ENCODE peak calls at places on chromosomes 5 and 9, in nine cellular contexts. One of them, this sample, is unnamed.
A peak's percentile ranks its signal among the peaks of the same experiment; 100 is the strongest.

GRCh38 chr9:33186457-33187168 is 19.5 kb upstream of the B4GALT1 start:
- DNase-seq in naive thymus-derived CD4-positive, alpha-beta T cell: no peak
- DNase-seq in prostate gland: no peak
- DNase-seq in fibroblast of lung: no peak
- DNase-seq in pancreas: no peak
- DNase-seq in A549: no peak
- DNase-seq in choroid plexus epithelial cell: peak; percentile 41
- DNase-seq in ovary: no peak
- DNase-seq in transverse colon: peak; percentile 38
- DNase-seq in this sample: no peak

GRCh38 chr5:111301264-111301663 is 77.1 kb downstream of the CAMK4 start:
- DNase-seq in fibroblast of lung: no peak
- DNase-seq in ovary: no peak
- DNase-seq in choroid plexus epithelial cell: no peak
- DNase-seq in pancreas: no peak
- DNase-seq in A549: no peak
- DNase-seq in transverse colon: no peak
- DNase-seq in prostate gland: no peak
- DNase-seq in naive thymus-derived CD4-positive, alpha-beta T cell: no peak
- DNase-seq in this sample: no peak

GRCh38 chr5:67268233-67269011 is 71.8 kb upstream of the CD180 start:
- DNase-seq in pancreas: peak; percentile 55
- DNase-seq in ovary: peak; percentile 76
- DNase-seq in choroid plexus epithelial cell: peak; percentile 99
- DNase-seq in fibroblast of lung: peak; percentile 91
- DNase-seq in transverse colon: peak; percentile 75
- DNase-seq in naive thymus-derived CD4-positive, alpha-beta T cell: no peak
- DNase-seq in A549: peak; percentile 7
- DNase-seq in prostate gland: peak; percentile 85
- DNase-seq in this sample: no peak

GRCh38 chr5:88724201-88724600 is 158.8 kb downstream of the MEF2C start:
- DNase-seq in fibroblast of lung: peak; percentile 21
- DNase-seq in transverse colon: no peak
- DNase-seq in prostate gland: no peak
- DNase-seq in ovary: no peak
- DNase-seq in naive thymus-derived CD4-positive, alpha-beta T cell: no peak
- DNase-seq in A549: no peak
- DNase-seq in pancreas: no peak
- DNase-seq in choroid plexus epithelial cell: peak; percentile 57
- DNase-seq in this sample: no peak

GRCh38 chr5:55897905-55898304 is 46.7 kb downstream of the IL31RA start:
- DNase-seq in naive thymus-derived CD4-positive, alpha-beta T cell: no peak
- DNase-seq in fibroblast of lung: peak; percentile 96
- DNase-seq in A549: no peak
- DNase-seq in transverse colon: no peak
- DNase-seq in choroid plexus epithelial cell: peak; percentile 96
- DNase-seq in prostate gland: no peak
- DNase-seq in ovary: peak; percentile 30
- DNase-seq in pancreas: no peak
- DNase-seq in this sample: no peak

GRCh38 chr9:127976498-127976897 is 4.3 kb downstream of the EEIG1 start:
- DNase-seq in naive thymus-derived CD4-positive, alpha-beta T cell: peak; percentile 67
- DNase-seq in pancreas: peak; percentile 89
- DNase-seq in A549: no peak
- DNase-seq in transverse colon: peak; percentile 77
- DNase-seq in fibroblast of lung: no peak
- DNase-seq in prostate gland: no peak
- DNase-seq in choroid plexus epithelial cell: no peak
- DNase-seq in ovary: no peak
- DNase-seq in this sample: no peak

GRCh38 chr5:140966293-140967225 is at the start of gene PCDHAC2:
- DNase-seq in naive thymus-derived CD4-positive, alpha-beta T cell: no peak
- DNase-seq in fibroblast of lung: peak; percentile 24
- DNase-seq in ovary: peak; percentile 15
- DNase-seq in A549: peak; percentile 41
- DNase-seq in transverse colon: no peak
- DNase-seq in choroid plexus epithelial cell: peak; percentile 2
- DNase-seq in pancreas: peak; percentile 41
- DNase-seq in prostate gland: no peak
- DNase-seq in this sample: peak; percentile 89

GRCh38 chr5:76145945-76146344 is 62.8 kb downstream of the SV2C start:
- DNase-seq in pancreas: no peak
- DNase-seq in choroid plexus epithelial cell: peak; percentile 1
- DNase-seq in A549: peak; percentile 10
- DNase-seq in prostate gland: no peak
- DNase-seq in naive thymus-derived CD4-positive, alpha-beta T cell: no peak
- DNase-seq in transverse colon: no peak
- DNase-seq in ovary: no peak
- DNase-seq in fibroblast of lung: peak; percentile 1
- DNase-seq in this sample: peak; percentile 57

GRCh38 chr9:97301974-97302373 is 5.5 kb upstream of the CCDC180 start:
- DNase-seq in prostate gland: no peak
- DNase-seq in A549: no peak
- DNase-seq in choroid plexus epithelial cell: no peak
- DNase-seq in fibroblast of lung: no peak
- DNase-seq in ovary: no peak
- DNase-seq in transverse colon: no peak
- DNase-seq in pancreas: no peak
- DNase-seq in naive thymus-derived CD4-positive, alpha-beta T cell: no peak
- DNase-seq in this sample: no peak

GRCh38 chr9:93218671-93219420 is 34.9 kb downstream of the WNK2 start:
- DNase-seq in A549: no peak
- DNase-seq in choroid plexus epithelial cell: no peak
- DNase-seq in fibroblast of lung: no peak
- DNase-seq in transverse colon: no peak
- DNase-seq in naive thymus-derived CD4-positive, alpha-beta T cell: no peak
- DNase-seq in ovary: no peak
- DNase-seq in prostate gland: no peak
- DNase-seq in pancreas: no peak
- DNase-seq in this sample: no peak

GRCh38 chr5:4229414-4229813 is 633.8 kb downstream of the IRX1 start:
- DNase-seq in fibroblast of lung: no peak
- DNase-seq in pancreas: no peak
- DNase-seq in prostate gland: no peak
- DNase-seq in transverse colon: no peak
- DNase-seq in ovary: no peak
- DNase-seq in naive thymus-derived CD4-positive, alpha-beta T cell: no peak
- DNase-seq in A549: no peak
- DNase-seq in choroid plexus epithelial cell: no peak
- DNase-seq in this sample: no peak

GRCh38 chr9:125495137-125496119 is 211.6 kb downstream of the MAPKAP1 start:
- DNase-seq in ovary: no peak
- DNase-seq in naive thymus-derived CD4-positive, alpha-beta T cell: no peak
- DNase-seq in prostate gland: no peak
- DNase-seq in transverse colon: no peak
- DNase-seq in fibroblast of lung: peak; percentile 36
- DNase-seq in choroid plexus epithelial cell: no peak
- DNase-seq in pancreas: no peak
- DNase-seq in A549: peak; percentile 18
- DNase-seq in this sample: no peak

GRCh38 chr5:110851357-110851756 is 112.5 kb downstream of the SLC25A46 start:
- DNase-seq in fibroblast of lung: peak; percentile 34
- DNase-seq in transverse colon: no peak
- DNase-seq in naive thymus-derived CD4-positive, alpha-beta T cell: no peak
- DNase-seq in prostate gland: no peak
- DNase-seq in pancreas: no peak
- DNase-seq in choroid plexus epithelial cell: peak; percentile 70
- DNase-seq in A549: no peak
- DNase-seq in ovary: no peak
- DNase-seq in this sample: no peak

GRCh38 chr9:35295369-35296036 is 133.7 kb downstream of the UNC13B start:
- DNase-seq in naive thymus-derived CD4-positive, alpha-beta T cell: no peak
- DNase-seq in transverse colon: no peak
- DNase-seq in choroid plexus epithelial cell: no peak
- DNase-seq in pancreas: peak; percentile 36
- DNase-seq in prostate gland: no peak
- DNase-seq in ovary: no peak
- DNase-seq in A549: no peak
- DNase-seq in fibroblast of lung: no peak
- DNase-seq in this sample: no peak

GRCh38 chr5:43193171-43193951 is 1.3 kb downstream of the NIM1K start:
- DNase-seq in ovary: no peak
- DNase-seq in choroid plexus epithelial cell: peak; percentile 96
- DNase-seq in naive thymus-derived CD4-positive, alpha-beta T cell: peak; percentile 76
- DNase-seq in transverse colon: no peak
- DNase-seq in prostate gland: no peak
- DNase-seq in A549: peak; percentile 76
- DNase-seq in fibroblast of lung: peak; percentile 90
- DNase-seq in pancreas: no peak
- DNase-seq in this sample: no peak

DNA sequence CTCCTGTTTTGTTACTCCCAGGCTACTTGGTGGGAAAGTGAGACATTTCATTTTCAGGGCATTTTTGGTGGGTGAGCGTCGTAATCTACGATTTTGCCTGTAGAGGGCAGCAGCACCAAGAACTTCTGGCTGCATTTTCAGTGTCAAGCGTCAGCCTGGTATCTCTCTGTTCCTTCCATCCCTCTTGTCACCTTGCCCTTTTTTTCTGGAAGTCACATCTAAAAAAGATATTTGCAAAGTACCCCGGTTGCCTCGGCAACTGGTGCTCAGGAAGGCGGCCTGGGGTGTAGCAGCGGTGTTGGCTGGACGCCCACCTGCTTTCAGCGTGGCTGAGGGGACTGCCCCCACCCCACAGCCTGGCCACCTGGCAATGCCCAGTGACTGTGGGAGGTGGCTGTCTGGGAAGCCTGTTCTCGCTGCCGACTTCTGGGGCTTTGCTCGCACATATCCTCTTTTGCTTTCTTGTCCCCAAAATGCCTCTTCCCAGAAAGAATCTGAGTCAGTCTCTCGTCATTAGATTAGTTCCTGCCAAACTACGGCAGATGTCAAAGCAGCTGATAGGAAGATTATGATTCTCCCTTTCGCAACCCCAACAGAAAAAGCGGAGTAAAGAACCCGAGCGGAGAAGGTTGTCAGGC is 84.5 kb downstream of the ACER2 start:
- DNase-seq in choroid plexus epithelial cell: peak; percentile 73
- DNase-seq in naive thymus-derived CD4-positive, alpha-beta T cell: no peak
- DNase-seq in ovary: peak; percentile 60
- DNase-seq in fibroblast of lung: peak; percentile 75
- DNase-seq in transverse colon: peak; percentile 24
- DNase-seq in A549: peak; percentile 62
- DNase-seq in prostate gland: peak; percentile 16
- DNase-seq in pancreas: peak; percentile 50
- DNase-seq in this sample: peak; percentile 50
- H3K4me3 ChIP-seq in choroid plexus epithelial cell: peak overlapping the region; percentile 43
- H3K4me3 ChIP-seq in naive thymus-derived CD4-positive, alpha-beta T cell: peak overlapping the region; percentile 26
- H3K4me3 ChIP-seq in ovary: peak overlapping the region; percentile 32
- H3K4me3 ChIP-seq in fibroblast of lung: peak overlapping the region; percentile 59
- H3K4me3 ChIP-seq in transverse colon: no peak overlapping the region
- H3K4me3 ChIP-seq in A549: no peak overlapping the region
- H3K4me3 ChIP-seq in prostate gland: no peak overlapping the region
- H3K4me3 ChIP-seq in pancreas: no peak overlapping the region
- H3K4me3 ChIP-seq in this sample: peak overlapping the region; percentile 24

GRCh38 chr9:29212590-29213373 is 1639.5 kb upstream of the C9orf72 start:
- DNase-seq in naive thymus-derived CD4-positive, alpha-beta T cell: no peak
- DNase-seq in A549: peak; percentile 44
- DNase-seq in fibroblast of lung: no peak
- DNase-seq in pancreas: peak; percentile 32
- DNase-seq in ovary: no peak
- DNase-seq in prostate gland: no peak
- DNase-seq in transverse colon: no peak
- DNase-seq in choroid plexus epithelial cell: no peak
- DNase-seq in this sample: peak; percentile 40
- H3K4me3 ChIP-seq in naive thymus-derived CD4-positive, alpha-beta T cell: no peak overlapping the region
- H3K4me3 ChIP-seq in A549: peak overlapping the region; percentile 51
- H3K4me3 ChIP-seq in fibroblast of lung: no peak overlapping the region
- H3K4me3 ChIP-seq in pancreas: peak overlapping the region; percentile 13
- H3K4me3 ChIP-seq in ovary: peak overlapping the region; percentile 49
- H3K4me3 ChIP-seq in prostate gland: peak overlapping the region; percentile 18
- H3K4me3 ChIP-seq in transverse colon: no peak overlapping the region
- H3K4me3 ChIP-seq in choroid plexus epithelial cell: peak overlapping the region; percentile 42
- H3K4me3 ChIP-seq in this sample: peak overlapping the region; percentile 72

GRCh38 chr9:136326061-136326776 is 1.1 kb upstream of the GPSM1 start:
- DNase-seq in naive thymus-derived CD4-positive, alpha-beta T cell: no peak
- DNase-seq in A549: no peak
- DNase-seq in ovary: peak; percentile 61
- DNase-seq in prostate gland: no peak
- DNase-seq in pancreas: peak; percentile 38
- DNase-seq in fibroblast of lung: peak; percentile 82
- DNase-seq in choroid plexus epithelial cell: peak; percentile 89
- DNase-seq in transverse colon: no peak
- DNase-seq in this sample: no peak
- H3K4me3 ChIP-seq in naive thymus-derived CD4-positive, alpha-beta T cell: no peak overlapping the region
- H3K4me3 ChIP-seq in A549: no peak overlapping the region
- H3K4me3 ChIP-seq in ovary: no peak overlapping the region
- H3K4me3 ChIP-seq in prostate gland: no peak overlapping the region
- H3K4me3 ChIP-seq in pancreas: no peak overlapping the region
- H3K4me3 ChIP-seq in fibroblast of lung: peak overlapping the region; percentile 38
- H3K4me3 ChIP-seq in choroid plexus epithelial cell: peak overlapping the region; percentile 1
- H3K4me3 ChIP-seq in transverse colon: no peak overlapping the region
- H3K4me3 ChIP-seq in this sample: no peak overlapping the region

GRCh38 chr5:178330791-178331404 is 98.3 kb upstream of the PHYKPL start:
- DNase-seq in transverse colon: no peak
- DNase-seq in prostate gland: peak; percentile 11
- DNase-seq in pancreas: no peak
- DNase-seq in A549: no peak
- DNase-seq in fibroblast of lung: no peak
- DNase-seq in ovary: no peak
- DNase-seq in choroid plexus epithelial cell: no peak
- DNase-seq in naive thymus-derived CD4-positive, alpha-beta T cell: no peak
- DNase-seq in this sample: no peak

GRCh38 chr5:178333821-178334481 is 101.3 kb upstream of the PHYKPL start:
- DNase-seq in prostate gland: no peak
- DNase-seq in transverse colon: no peak
- DNase-seq in naive thymus-derived CD4-positive, alpha-beta T cell: no peak
- DNase-seq in ovary: no peak
- DNase-seq in A549: no peak
- DNase-seq in pancreas: no peak
- DNase-seq in fibroblast of lung: no peak
- DNase-seq in choroid plexus epithelial cell: no peak
- DNase-seq in this sample: no peak

GRCh38 chr5:178332096-178332780 is 99.6 kb upstream of the PHYKPL start:
- DNase-seq in transverse colon: no peak
- DNase-seq in pancreas: no peak
- DNase-seq in naive thymus-derived CD4-positive, alpha-beta T cell: no peak
- DNase-seq in fibroblast of lung: no peak
- DNase-seq in A549: no peak
- DNase-seq in ovary: no peak
- DNase-seq in prostate gland: peak; percentile 53
- DNase-seq in choroid plexus epithelial cell: no peak
- DNase-seq in this sample: no peak

GRCh38 chr5:178329331-178329730 is 96.7 kb upstream of the PHYKPL start:
- DNase-seq in ovary: no peak
- DNase-seq in A549: no peak
- DNase-seq in pancreas: no peak
- DNase-seq in fibroblast of lung: no peak
- DNase-seq in prostate gland: no peak
- DNase-seq in choroid plexus epithelial cell: no peak
- DNase-seq in naive thymus-derived CD4-positive, alpha-beta T cell: no peak
- DNase-seq in transverse colon: no peak
- DNase-seq in this sample: no peak

DNA sequence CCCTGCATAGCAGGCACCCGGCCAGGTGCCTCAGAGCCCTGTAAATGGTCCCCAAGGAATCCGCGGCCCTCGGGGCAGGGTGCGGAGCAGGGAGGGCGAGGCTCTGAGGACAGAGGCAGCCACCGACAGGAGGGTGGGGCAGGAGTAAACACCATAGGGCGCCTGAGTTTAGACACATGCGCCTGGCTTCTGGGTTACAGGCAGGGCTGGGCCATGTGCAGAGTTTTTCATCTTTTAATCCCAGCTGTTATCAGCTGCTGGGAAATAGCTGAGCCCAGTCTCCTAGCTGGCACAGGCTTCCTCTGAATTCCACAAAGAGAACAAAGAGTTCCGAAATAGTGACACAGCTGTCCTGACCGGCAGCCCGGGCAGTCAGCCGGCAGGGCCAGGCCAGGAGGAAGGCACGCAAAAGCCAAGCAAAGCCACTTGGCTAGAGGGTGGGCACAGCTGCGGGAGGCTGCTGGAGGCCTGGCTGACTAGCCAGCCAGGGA is 98.9 kb upstream of the PHYKPL start:
- DNase-seq in transverse colon: peak; percentile 39
- DNase-seq in naive thymus-derived CD4-positive, alpha-beta T cell: no peak
- DNase-seq in fibroblast of lung: no peak
- DNase-seq in A549: no peak
- DNase-seq in prostate gland: peak; percentile 86
- DNase-seq in pancreas: peak; percentile 58
- DNase-seq in choroid plexus epithelial cell: no peak
- DNase-seq in ovary: no peak
- DNase-seq in this sample: no peak
- H3K4me3 ChIP-seq in transverse colon: no peak overlapping the region
- H3K4me3 ChIP-seq in naive thymus-derived CD4-positive, alpha-beta T cell: no peak overlapping the region
- H3K4me3 ChIP-seq in fibroblast of lung: no peak overlapping the region
- H3K4me3 ChIP-seq in A549: no peak overlapping the region
- H3K4me3 ChIP-seq in prostate gland: no peak overlapping the region
- H3K4me3 ChIP-seq in pancreas: no peak overlapping the region
- H3K4me3 ChIP-seq in choroid plexus epithelial cell: no peak overlapping the region
- H3K4me3 ChIP-seq in ovary: no peak overlapping the region
- H3K4me3 ChIP-seq in this sample: no peak overlapping the region